ENCODE peak calls at places on chromosomes 4 and X, in seven cellular contexts. One of them, this sample, is unnamed.

GRCh38 chr4:98626350-98626749 is 32.1 kb downstream of the TSPAN5 start:
- DNase-seq in lung: no peak
- DNase-seq in A549: peak
- DNase-seq in fibroblast of the aortic adventitia: peak
- DNase-seq in mucosa of descending colon: no peak
- DNase-seq in endothelial cell: no peak
- DNase-seq in fibroblast of lung: peak
- DNase-seq in this sample: no peak

GRCh38 chr4:176788248-176788647 is 4.5 kb downstream of the VEGFC start:
- DNase-seq in lung: no peak
- DNase-seq in A549: no peak
- DNase-seq in fibroblast of the aortic adventitia: no peak
- DNase-seq in mucosa of descending colon: no peak
- DNase-seq in endothelial cell: no peak
- DNase-seq in fibroblast of lung: no peak
- DNase-seq in this sample: no peak

GRCh38 chr4:105631818-105632400 is 76.6 kb downstream of the INTS12 start:
- DNase-seq in lung: no peak
- DNase-seq in A549: no peak
- DNase-seq in fibroblast of the aortic adventitia: peak
- DNase-seq in mucosa of descending colon: no peak
- DNase-seq in endothelial cell: no peak
- DNase-seq in fibroblast of lung: no peak
- DNase-seq in this sample: no peak

GRCh38 chr4:3527914-3528876 is 4.0 kb downstream of the LRPAP1 start:
- DNase-seq in lung: no peak
- DNase-seq in A549: no peak
- DNase-seq in fibroblast of the aortic adventitia: no peak
- DNase-seq in mucosa of descending colon: no peak
- DNase-seq in endothelial cell: no peak
- DNase-seq in fibroblast of lung: no peak
- DNase-seq in this sample: no peak

GRCh38 chr4:22190855-22191254 is 242.3 kb upstream of the KCNIP4 start:
- DNase-seq in lung: no peak
- DNase-seq in A549: no peak
- DNase-seq in fibroblast of the aortic adventitia: peak
- DNase-seq in mucosa of descending colon: no peak
- DNase-seq in endothelial cell: no peak
- DNase-seq in fibroblast of lung: peak
- DNase-seq in this sample: no peak

GRCh38 chr4:181503800-181504364 is 739.3 kb upstream of the TENM3 start:
- DNase-seq in lung: no peak
- DNase-seq in A549: no peak
- DNase-seq in fibroblast of the aortic adventitia: no peak
- DNase-seq in mucosa of descending colon: no peak
- DNase-seq in endothelial cell: no peak
- DNase-seq in fibroblast of lung: no peak
- DNase-seq in this sample: no peak

GRCh38 chrX:18406531-18407266 is 18.7 kb upstream of the CDKL5 start:
- DNase-seq in lung: no peak
- DNase-seq in A549: no peak
- DNase-seq in fibroblast of the aortic adventitia: peak
- DNase-seq in mucosa of descending colon: no peak
- DNase-seq in endothelial cell: no peak
- DNase-seq in fibroblast of lung: no peak
- DNase-seq in this sample: no peak

GRCh38 chr4:131644619-131645018 is 1504.5 kb upstream of the PCDH10 start:
- DNase-seq in lung: no peak
- DNase-seq in A549: peak
- DNase-seq in fibroblast of the aortic adventitia: peak
- DNase-seq in mucosa of descending colon: no peak
- DNase-seq in endothelial cell: peak
- DNase-seq in fibroblast of lung: peak
- DNase-seq in this sample: no peak

GRCh38 chrX:10450229-10450958 is 170.0 kb downstream of the MID1 start:
- DNase-seq in lung: no peak
- DNase-seq in A549: no peak
- DNase-seq in fibroblast of the aortic adventitia: peak
- DNase-seq in mucosa of descending colon: no peak
- DNase-seq in endothelial cell: no peak
- DNase-seq in fibroblast of lung: peak
- DNase-seq in this sample: no peak

GRCh38 chr4:2258091-2259035 is 3.5 kb downstream of the MXD4 start:
- DNase-seq in lung: no peak
- DNase-seq in A549: no peak
- DNase-seq in fibroblast of the aortic adventitia: no peak
- DNase-seq in mucosa of descending colon: peak
- DNase-seq in endothelial cell: peak
- DNase-seq in fibroblast of lung: no peak
- DNase-seq in this sample: peak

GRCh38 chr4:138181288-138181687 is 60.9 kb downstream of the SLC7A11 start:
- DNase-seq in lung: no peak
- DNase-seq in A549: no peak
- DNase-seq in fibroblast of the aortic adventitia: peak
- DNase-seq in mucosa of descending colon: no peak
- DNase-seq in endothelial cell: no peak
- DNase-seq in fibroblast of lung: peak
- DNase-seq in this sample: no peak

GRCh38 chr4:41448935-41449334 is 89.0 kb upstream of the LIMCH1 start:
- DNase-seq in lung: peak
- DNase-seq in A549: peak
- DNase-seq in fibroblast of the aortic adventitia: peak
- DNase-seq in mucosa of descending colon: no peak
- DNase-seq in endothelial cell: no peak
- DNase-seq in fibroblast of lung: peak
- DNase-seq in this sample: no peak

GRCh38 chr4:76606662-76607265 is 171.7 kb downstream of the SHROOM3 start:
- DNase-seq in lung: no peak
- DNase-seq in A549: no peak
- DNase-seq in fibroblast of the aortic adventitia: no peak
- DNase-seq in mucosa of descending colon: no peak
- DNase-seq in endothelial cell: no peak
- DNase-seq in fibroblast of lung: no peak
- DNase-seq in this sample: no peak

GRCh38 chr4:182616476-182616875 is 300.7 kb downstream of the DCTD start:
- DNase-seq in lung: no peak
- DNase-seq in A549: no peak
- DNase-seq in fibroblast of the aortic adventitia: no peak
- DNase-seq in mucosa of descending colon: no peak
- DNase-seq in endothelial cell: no peak
- DNase-seq in fibroblast of lung: no peak
- DNase-seq in this sample: no peak

GRCh38 chr4:137583650-137584049 is 51.4 kb upstream of the PCDH18 start:
- DNase-seq in lung: no peak
- DNase-seq in A549: no peak
- DNase-seq in fibroblast of the aortic adventitia: no peak
- DNase-seq in mucosa of descending colon: no peak
- DNase-seq in endothelial cell: no peak
- DNase-seq in fibroblast of lung: peak
- DNase-seq in this sample: no peak

GRCh38 chr4:156971623-156972369 is at the start of gene PDGFC:
- DNase-seq in lung: peak
- DNase-seq in A549: peak
- DNase-seq in fibroblast of the aortic adventitia: peak
- DNase-seq in mucosa of descending colon: peak
- DNase-seq in endothelial cell: peak
- DNase-seq in fibroblast of lung: peak
- DNase-seq in this sample: peak

GRCh38 chrX:54807524-54808108 is at the start of gene MAGED2:
- DNase-seq in lung: no peak
- DNase-seq in A549: no peak
- DNase-seq in fibroblast of the aortic adventitia: peak
- DNase-seq in mucosa of descending colon: peak
- DNase-seq in endothelial cell: peak
- DNase-seq in fibroblast of lung: peak
- DNase-seq in this sample: no peak

GRCh38 chr4:183100827-183101226 is 1.8 kb downstream of the WWC2 start:
- DNase-seq in lung: no peak
- DNase-seq in A549: peak
- DNase-seq in fibroblast of the aortic adventitia: no peak
- DNase-seq in mucosa of descending colon: no peak
- DNase-seq in endothelial cell: no peak
- DNase-seq in fibroblast of lung: no peak
- DNase-seq in this sample: no peak

GRCh38 chr4:184511156-184511555 is 36.8 kb upstream of the IRF2 start:
- DNase-seq in lung: no peak
- DNase-seq in A549: no peak
- DNase-seq in fibroblast of the aortic adventitia: no peak
- DNase-seq in mucosa of descending colon: no peak
- DNase-seq in endothelial cell: no peak
- DNase-seq in fibroblast of lung: no peak
- DNase-seq in this sample: no peak

GRCh38 chr4:184510431-184510830 is 36.1 kb upstream of the IRF2 start:
- DNase-seq in lung: no peak
- DNase-seq in A549: no peak
- DNase-seq in fibroblast of the aortic adventitia: no peak
- DNase-seq in mucosa of descending colon: no peak
- DNase-seq in endothelial cell: no peak
- DNase-seq in fibroblast of lung: no peak
- DNase-seq in this sample: no peak

GRCh38 chr4:184504385-184504784 is 30.0 kb upstream of the IRF2 start:
- DNase-seq in lung: no peak
- DNase-seq in A549: no peak
- DNase-seq in fibroblast of the aortic adventitia: no peak
- DNase-seq in mucosa of descending colon: no peak
- DNase-seq in endothelial cell: no peak
- DNase-seq in fibroblast of lung: no peak
- DNase-seq in this sample: no peak

GRCh38 chr4:184503869-184504300 is 29.5 kb upstream of the IRF2 start:
- DNase-seq in lung: no peak
- DNase-seq in A549: no peak
- DNase-seq in fibroblast of the aortic adventitia: no peak
- DNase-seq in mucosa of descending colon: no peak
- DNase-seq in endothelial cell: no peak
- DNase-seq in fibroblast of lung: no peak
- DNase-seq in this sample: no peak

DNA sequence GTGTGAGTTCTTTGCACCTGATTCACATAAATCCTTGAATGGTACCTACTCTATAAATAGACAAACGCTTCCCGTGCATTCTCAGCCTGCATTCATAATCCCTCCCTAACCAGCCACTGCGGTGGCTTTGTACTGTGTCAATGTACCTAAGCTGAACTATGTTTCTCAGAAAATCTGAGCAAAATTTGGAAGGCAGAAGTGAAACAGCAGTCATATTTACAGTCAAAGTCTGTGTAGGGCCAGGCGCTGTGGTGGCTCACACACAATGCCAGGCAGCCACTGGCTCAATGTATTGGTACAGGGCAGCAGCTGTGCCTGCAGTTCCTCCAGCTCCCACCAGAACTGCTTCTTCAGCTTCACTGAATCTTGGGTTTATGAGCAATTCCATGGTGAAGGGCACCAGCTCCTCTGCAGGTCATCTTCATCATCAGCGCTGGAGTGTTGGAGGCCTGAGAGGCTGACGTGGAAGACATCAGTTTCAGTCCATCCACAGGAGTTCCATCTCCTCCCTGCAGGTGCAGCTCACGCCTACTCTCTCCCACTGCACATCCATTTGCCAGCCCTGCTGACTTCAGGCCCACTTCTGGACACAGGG is 32.3 kb upstream of the IRF2 start:
- DNase-seq in lung: no peak
- DNase-seq in A549: peak
- DNase-seq in fibroblast of the aortic adventitia: no peak
- DNase-seq in mucosa of descending colon: no peak
- DNase-seq in endothelial cell: peak
- DNase-seq in fibroblast of lung: no peak
- DNase-seq in this sample: no peak
- TF ChIP-seq CTCF in lung: no peak
- TF ChIP-seq CTCF in A549: no peak
- TF ChIP-seq CTCF in fibroblast of the aortic adventitia: peak
- TF ChIP-seq CTCF in mucosa of descending colon: no peak
- TF ChIP-seq CTCF in endothelial cell: no peak
- TF ChIP-seq CTCF in fibroblast of lung: peak
- TF ChIP-seq CTCF in this sample: no peak

DNA sequence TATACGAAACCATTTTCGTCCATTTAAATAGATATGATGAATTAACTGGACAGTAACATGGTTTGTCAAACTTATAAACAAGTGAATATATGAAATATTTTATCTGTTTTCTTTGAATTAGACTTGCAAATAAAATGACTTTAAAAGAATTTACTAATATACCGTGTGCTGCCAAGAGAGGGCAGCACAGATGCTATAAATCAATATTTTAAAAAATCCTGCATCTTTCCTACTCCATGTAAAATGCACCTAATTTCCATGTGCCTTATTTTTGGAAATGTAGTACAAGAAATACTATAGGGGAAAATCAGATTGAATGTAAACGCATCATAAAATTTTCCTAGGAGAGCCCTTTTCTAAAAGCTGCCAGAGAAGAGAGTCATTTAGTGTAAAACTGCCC is 62.2 kb downstream of the PRKX start:
- DNase-seq in lung: no peak
- DNase-seq in A549: peak
- DNase-seq in fibroblast of the aortic adventitia: peak
- DNase-seq in mucosa of descending colon: no peak
- DNase-seq in endothelial cell: no peak
- DNase-seq in fibroblast of lung: peak
- DNase-seq in this sample: no peak
- TF ChIP-seq CTCF in lung: peak
- TF ChIP-seq CTCF in A549: peak
- TF ChIP-seq CTCF in fibroblast of the aortic adventitia: peak
- TF ChIP-seq CTCF in mucosa of descending colon: no peak
- TF ChIP-seq CTCF in endothelial cell: peak
- TF ChIP-seq CTCF in fibroblast of lung: peak
- TF ChIP-seq CTCF in this sample: peak

GRCh38 chr4:161920304-161921052 is 243.3 kb downstream of the FSTL5 start:
- DNase-seq in lung: no peak
- DNase-seq in A549: no peak
- DNase-seq in fibroblast of the aortic adventitia: no peak
- DNase-seq in mucosa of descending colon: no peak
- DNase-seq in endothelial cell: no peak
- DNase-seq in fibroblast of lung: no peak
- DNase-seq in this sample: no peak
- TF ChIP-seq CTCF in lung: no peak
- TF ChIP-seq CTCF in A549: no peak
- TF ChIP-seq CTCF in fibroblast of the aortic adventitia: no peak
- TF ChIP-seq CTCF in mucosa of descending colon: no peak
- TF ChIP-seq CTCF in endothelial cell: no peak
- TF ChIP-seq CTCF in fibroblast of lung: no peak
- TF ChIP-seq CTCF in this sample: no peak

DNA sequence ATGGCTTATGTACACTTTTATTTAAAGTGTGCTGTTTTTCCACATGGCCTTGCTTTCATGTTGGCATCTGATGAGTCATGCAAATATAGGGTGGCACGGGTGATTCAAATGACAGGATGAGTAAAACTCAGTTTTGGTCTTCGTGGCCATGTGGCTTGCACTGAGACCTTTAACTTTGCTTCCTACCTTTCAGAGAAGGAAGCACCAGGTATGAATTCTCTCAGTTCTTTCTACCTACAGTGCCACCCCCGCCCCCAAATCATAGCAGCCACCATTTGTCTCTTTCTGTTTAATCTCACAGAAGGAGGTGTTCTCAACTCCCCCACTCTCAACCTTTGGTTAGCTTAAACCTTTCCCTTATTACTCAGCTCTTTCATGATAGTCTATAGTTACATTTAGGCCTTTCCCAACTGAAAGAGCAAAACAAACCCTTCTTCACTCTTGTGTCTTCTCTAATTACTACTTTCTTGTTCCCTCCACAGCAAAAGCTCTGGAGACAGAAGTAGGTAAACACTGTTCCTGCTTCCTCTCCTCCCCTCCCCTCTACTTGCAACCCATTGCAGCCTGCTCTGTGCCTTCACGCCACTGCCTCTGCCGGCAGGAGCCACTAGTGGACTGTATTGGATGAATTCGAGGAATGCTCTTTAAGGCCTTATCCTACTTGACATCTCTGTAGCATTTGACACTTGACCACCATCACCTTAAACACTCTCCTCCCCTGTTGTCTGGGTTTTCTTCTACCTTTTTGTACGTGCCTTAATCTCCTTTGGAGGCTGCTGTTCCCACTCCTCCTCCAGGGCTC is 123.7 kb downstream of the AFF1 start:
- DNase-seq in lung: no peak
- DNase-seq in A549: peak
- DNase-seq in fibroblast of the aortic adventitia: no peak
- DNase-seq in mucosa of descending colon: no peak
- DNase-seq in endothelial cell: peak
- DNase-seq in fibroblast of lung: no peak
- DNase-seq in this sample: no peak
- TF ChIP-seq CTCF in lung: peak
- TF ChIP-seq CTCF in A549: no peak
- TF ChIP-seq CTCF in fibroblast of the aortic adventitia: peak
- TF ChIP-seq CTCF in mucosa of descending colon: no peak
- TF ChIP-seq CTCF in endothelial cell: no peak
- TF ChIP-seq CTCF in fibroblast of lung: peak
- TF ChIP-seq CTCF in this sample: no peak

This sample was measured in natural killer cell.